ENCODE peak calls at places on chromosomes 11 and 22, in five cellular contexts. One of them, this sample, is unnamed.

GRCh38 chr11:66543263-66544107 is 2.4 kb downstream of the ZDHHC24 start:
- DNase-seq in HEK293T: no peak
- DNase-seq in kidney epithelial cell: no peak
- DNase-seq in MCF 10A: no peak
- DNase-seq in stimulated activated CD4-positive, alpha-beta T cell treated with anti-CD3 and anti-CD28 coated beads, Interleukin-2, amount 100 ng/mL, for 48 hours: peak; percentile 35
- DNase-seq in this sample: no peak

GRCh38 chr11:66465371-66466224 is 1.1 kb upstream of the PELI3 start:
- DNase-seq in HEK293T: no peak
- DNase-seq in kidney epithelial cell: no peak
- DNase-seq in MCF 10A: no peak
- DNase-seq in stimulated activated CD4-positive, alpha-beta T cell treated with anti-CD3 and anti-CD28 coated beads, Interleukin-2, amount 100 ng/mL, for 48 hours: no peak
- DNase-seq in this sample: no peak

GRCh38 chr11:121757480-121758125 is 304.8 kb upstream of the SORL1-AS1 start:
- DNase-seq in HEK293T: no peak
- DNase-seq in kidney epithelial cell: no peak
- DNase-seq in MCF 10A: no peak
- DNase-seq in stimulated activated CD4-positive, alpha-beta T cell treated with anti-CD3 and anti-CD28 coated beads, Interleukin-2, amount 100 ng/mL, for 48 hours: no peak
- DNase-seq in this sample: no peak

GRCh38 chr11:126407101-126407521 is 51.6 kb downstream of the ST3GAL4 start:
- DNase-seq in HEK293T: no peak
- DNase-seq in kidney epithelial cell: no peak
- DNase-seq in MCF 10A: no peak
- DNase-seq in stimulated activated CD4-positive, alpha-beta T cell treated with anti-CD3 and anti-CD28 coated beads, Interleukin-2, amount 100 ng/mL, for 48 hours: no peak
- DNase-seq in this sample: no peak

GRCh38 chr11:8282621-8283509 is 19.2 kb upstream of the LMO1 start:
- DNase-seq in HEK293T: no peak
- DNase-seq in kidney epithelial cell: no peak
- DNase-seq in MCF 10A: no peak
- DNase-seq in stimulated activated CD4-positive, alpha-beta T cell treated with anti-CD3 and anti-CD28 coated beads, Interleukin-2, amount 100 ng/mL, for 48 hours: no peak
- DNase-seq in this sample: no peak

GRCh38 chr22:36012332-36012731 is 16.3 kb downstream of the RBFOX2 start:
- DNase-seq in HEK293T: no peak
- DNase-seq in kidney epithelial cell: no peak
- DNase-seq in MCF 10A: no peak
- DNase-seq in stimulated activated CD4-positive, alpha-beta T cell treated with anti-CD3 and anti-CD28 coated beads, Interleukin-2, amount 100 ng/mL, for 48 hours: no peak
- DNase-seq in this sample: no peak

GRCh38 chr22:41526802-41527799 is 17.2 kb downstream of the POLR3H start:
- DNase-seq in HEK293T: peak; percentile 67
- DNase-seq in kidney epithelial cell: no peak
- DNase-seq in MCF 10A: peak; percentile 40
- DNase-seq in stimulated activated CD4-positive, alpha-beta T cell treated with anti-CD3 and anti-CD28 coated beads, Interleukin-2, amount 100 ng/mL, for 48 hours: peak; percentile 60
- DNase-seq in this sample: peak; percentile 36

GRCh38 chr11:19320764-19321163 is 80.0 kb upstream of the E2F8 start:
- DNase-seq in HEK293T: no peak
- DNase-seq in kidney epithelial cell: no peak
- DNase-seq in MCF 10A: no peak
- DNase-seq in stimulated activated CD4-positive, alpha-beta T cell treated with anti-CD3 and anti-CD28 coated beads, Interleukin-2, amount 100 ng/mL, for 48 hours: no peak
- DNase-seq in this sample: no peak

GRCh38 chr11:122649133-122649532 is 6.4 kb upstream of the UBASH3B start:
- DNase-seq in HEK293T: no peak
- DNase-seq in kidney epithelial cell: no peak
- DNase-seq in MCF 10A: no peak
- DNase-seq in stimulated activated CD4-positive, alpha-beta T cell treated with anti-CD3 and anti-CD28 coated beads, Interleukin-2, amount 100 ng/mL, for 48 hours: no peak
- DNase-seq in this sample: no peak

GRCh38 chr11:79973701-79974626 is 533.1 kb upstream of the TENM4 start:
- DNase-seq in HEK293T: no peak
- DNase-seq in kidney epithelial cell: no peak
- DNase-seq in MCF 10A: peak; percentile 61
- DNase-seq in stimulated activated CD4-positive, alpha-beta T cell treated with anti-CD3 and anti-CD28 coated beads, Interleukin-2, amount 100 ng/mL, for 48 hours: no peak
- DNase-seq in this sample: no peak

GRCh38 chr11:57482782-57483569 is 22.6 kb downstream of the RTN4RL2 start:
- DNase-seq in HEK293T: no peak
- DNase-seq in kidney epithelial cell: no peak
- DNase-seq in MCF 10A: no peak
- DNase-seq in stimulated activated CD4-positive, alpha-beta T cell treated with anti-CD3 and anti-CD28 coated beads, Interleukin-2, amount 100 ng/mL, for 48 hours: peak; percentile 46
- DNase-seq in this sample: peak; percentile 72

GRCh38 chr11:27217948-27218410 is 145.0 kb downstream of the CCDC34 start:
- DNase-seq in HEK293T: no peak
- DNase-seq in kidney epithelial cell: no peak
- DNase-seq in MCF 10A: no peak
- DNase-seq in stimulated activated CD4-positive, alpha-beta T cell treated with anti-CD3 and anti-CD28 coated beads, Interleukin-2, amount 100 ng/mL, for 48 hours: no peak
- DNase-seq in this sample: no peak

GRCh38 chr11:77411238-77411637 is 62.7 kb downstream of the PAK1 start:
- DNase-seq in HEK293T: no peak
- DNase-seq in kidney epithelial cell: no peak
- DNase-seq in MCF 10A: peak; percentile 23
- DNase-seq in stimulated activated CD4-positive, alpha-beta T cell treated with anti-CD3 and anti-CD28 coated beads, Interleukin-2, amount 100 ng/mL, for 48 hours: peak; percentile 9
- DNase-seq in this sample: peak; percentile 11

GRCh38 chr22:24969588-24970301 is 17.2 kb downstream of the KIAA1671 start:
- DNase-seq in HEK293T: no peak
- DNase-seq in kidney epithelial cell: no peak
- DNase-seq in MCF 10A: peak; percentile 71
- DNase-seq in stimulated activated CD4-positive, alpha-beta T cell treated with anti-CD3 and anti-CD28 coated beads, Interleukin-2, amount 100 ng/mL, for 48 hours: no peak
- DNase-seq in this sample: no peak

GRCh38 chr22:50314081-50314454 is 6.6 kb upstream of the PLXNB2 start:
- DNase-seq in HEK293T: no peak
- DNase-seq in kidney epithelial cell: no peak
- DNase-seq in MCF 10A: no peak
- DNase-seq in stimulated activated CD4-positive, alpha-beta T cell treated with anti-CD3 and anti-CD28 coated beads, Interleukin-2, amount 100 ng/mL, for 48 hours: no peak
- DNase-seq in this sample: no peak

GRCh38 chr11:40921256-40921655 is 538.2 kb downstream of the LRRC4C start:
- DNase-seq in HEK293T: no peak
- DNase-seq in kidney epithelial cell: no peak
- DNase-seq in MCF 10A: no peak
- DNase-seq in stimulated activated CD4-positive, alpha-beta T cell treated with anti-CD3 and anti-CD28 coated beads, Interleukin-2, amount 100 ng/mL, for 48 hours: no peak
- DNase-seq in this sample: no peak

GRCh38 chr11:128555606-128556005 is 31.8 kb downstream of the ETS1 start:
- DNase-seq in HEK293T: no peak
- DNase-seq in kidney epithelial cell: no peak
- DNase-seq in MCF 10A: peak; percentile 24
- DNase-seq in stimulated activated CD4-positive, alpha-beta T cell treated with anti-CD3 and anti-CD28 coated beads, Interleukin-2, amount 100 ng/mL, for 48 hours: no peak
- DNase-seq in this sample: no peak

GRCh38 chr11:100759106-100759505 is 72.0 kb downstream of the ARHGAP42 start:
- DNase-seq in HEK293T: no peak
- DNase-seq in kidney epithelial cell: no peak
- DNase-seq in MCF 10A: no peak
- DNase-seq in stimulated activated CD4-positive, alpha-beta T cell treated with anti-CD3 and anti-CD28 coated beads, Interleukin-2, amount 100 ng/mL, for 48 hours: no peak
- DNase-seq in this sample: no peak

GRCh38 chr11:75262961-75263852 is 22.6 kb downstream of the TPBGL start:
- DNase-seq in HEK293T: no peak
- DNase-seq in kidney epithelial cell: no peak
- DNase-seq in MCF 10A: no peak
- DNase-seq in stimulated activated CD4-positive, alpha-beta T cell treated with anti-CD3 and anti-CD28 coated beads, Interleukin-2, amount 100 ng/mL, for 48 hours: no peak
- DNase-seq in this sample: no peak

GRCh38 chr11:112513417-112513816 is 252.8 kb upstream of the PLET1 start:
- DNase-seq in HEK293T: no peak
- DNase-seq in kidney epithelial cell: no peak
- DNase-seq in MCF 10A: no peak
- DNase-seq in stimulated activated CD4-positive, alpha-beta T cell treated with anti-CD3 and anti-CD28 coated beads, Interleukin-2, amount 100 ng/mL, for 48 hours: no peak
- DNase-seq in this sample: no peak

GRCh38 chr11:73326929-73327811 is 19.1 kb downstream of the ARHGEF17 start:
- DNase-seq in HEK293T: no peak
- DNase-seq in kidney epithelial cell: no peak
- DNase-seq in MCF 10A: peak; percentile 53
- DNase-seq in stimulated activated CD4-positive, alpha-beta T cell treated with anti-CD3 and anti-CD28 coated beads, Interleukin-2, amount 100 ng/mL, for 48 hours: no peak
- DNase-seq in this sample: no peak

GRCh38 chr11:66172146-66172545 is 96.3 kb upstream of the RAB1B start:
- DNase-seq in HEK293T: no peak
- DNase-seq in kidney epithelial cell: peak; percentile 86
- DNase-seq in MCF 10A: peak; percentile 34
- DNase-seq in stimulated activated CD4-positive, alpha-beta T cell treated with anti-CD3 and anti-CD28 coated beads, Interleukin-2, amount 100 ng/mL, for 48 hours: peak; percentile 19
- DNase-seq in this sample: no peak

GRCh38 chr11:134229131-134229790 is 4.8 kb downstream of the VPS26B start:
- DNase-seq in HEK293T: no peak
- DNase-seq in kidney epithelial cell: no peak
- DNase-seq in MCF 10A: no peak
- DNase-seq in stimulated activated CD4-positive, alpha-beta T cell treated with anti-CD3 and anti-CD28 coated beads, Interleukin-2, amount 100 ng/mL, for 48 hours: no peak
- DNase-seq in this sample: no peak

GRCh38 chr11:118957549-118957948 is 1.5 kb downstream of the UPK2 start:
- DNase-seq in HEK293T: peak; percentile 5
- DNase-seq in kidney epithelial cell: no peak
- DNase-seq in MCF 10A: no peak
- DNase-seq in stimulated activated CD4-positive, alpha-beta T cell treated with anti-CD3 and anti-CD28 coated beads, Interleukin-2, amount 100 ng/mL, for 48 hours: no peak
- DNase-seq in this sample: no peak

GRCh38 chr22:17057959-17058814 is 26.6 kb upstream of the IL17RA start:
- DNase-seq in HEK293T: peak; percentile 87
- DNase-seq in kidney epithelial cell: no peak
- DNase-seq in MCF 10A: peak; percentile 79
- DNase-seq in stimulated activated CD4-positive, alpha-beta T cell treated with anti-CD3 and anti-CD28 coated beads, Interleukin-2, amount 100 ng/mL, for 48 hours: peak; percentile 50
- DNase-seq in this sample: peak; percentile 68

GRCh38 chr11:115716577-115717214 is 212.5 kb upstream of the CADM1 start:
- DNase-seq in HEK293T: no peak
- DNase-seq in kidney epithelial cell: no peak
- DNase-seq in MCF 10A: no peak
- DNase-seq in stimulated activated CD4-positive, alpha-beta T cell treated with anti-CD3 and anti-CD28 coated beads, Interleukin-2, amount 100 ng/mL, for 48 hours: no peak
- DNase-seq in this sample: no peak

GRCh38 chr11:44777537-44778199 is 50.9 kb downstream of the TSPAN18 start:
- DNase-seq in HEK293T: no peak
- DNase-seq in kidney epithelial cell: no peak
- DNase-seq in MCF 10A: no peak
- DNase-seq in stimulated activated CD4-positive, alpha-beta T cell treated with anti-CD3 and anti-CD28 coated beads, Interleukin-2, amount 100 ng/mL, for 48 hours: no peak
- DNase-seq in this sample: no peak

GRCh38 chr22:30279389-30279788 is 9.9 kb downstream of the CASTOR1 start:
- DNase-seq in HEK293T: no peak
- DNase-seq in kidney epithelial cell: no peak
- DNase-seq in MCF 10A: peak; percentile 83
- DNase-seq in stimulated activated CD4-positive, alpha-beta T cell treated with anti-CD3 and anti-CD28 coated beads, Interleukin-2, amount 100 ng/mL, for 48 hours: no peak
- DNase-seq in this sample: no peak

GRCh38 chr11:1087961-1088926 is 13.6 kb downstream of the MUC2 start:
- DNase-seq in HEK293T: peak; percentile 32
- DNase-seq in kidney epithelial cell: no peak
- DNase-seq in MCF 10A: no peak
- DNase-seq in stimulated activated CD4-positive, alpha-beta T cell treated with anti-CD3 and anti-CD28 coated beads, Interleukin-2, amount 100 ng/mL, for 48 hours: no peak
- DNase-seq in this sample: no peak

GRCh38 chr11:76776472-76776871 is 6.7 kb upstream of the TSKU start:
- DNase-seq in HEK293T: no peak
- DNase-seq in kidney epithelial cell: no peak
- DNase-seq in MCF 10A: no peak
- DNase-seq in stimulated activated CD4-positive, alpha-beta T cell treated with anti-CD3 and anti-CD28 coated beads, Interleukin-2, amount 100 ng/mL, for 48 hours: no peak
- DNase-seq in this sample: no peak

GRCh38 chr11:94845622-94846021 is 77.5 kb downstream of the AMOTL1 start:
- DNase-seq in HEK293T: no peak
- DNase-seq in kidney epithelial cell: no peak
- DNase-seq in MCF 10A: peak; percentile 65
- DNase-seq in stimulated activated CD4-positive, alpha-beta T cell treated with anti-CD3 and anti-CD28 coated beads, Interleukin-2, amount 100 ng/mL, for 48 hours: no peak
- DNase-seq in this sample: no peak

GRCh38 chr11:122285444-122285843 is 169.4 kb upstream of the BLID start:
- DNase-seq in HEK293T: no peak
- DNase-seq in kidney epithelial cell: no peak
- DNase-seq in MCF 10A: no peak
- DNase-seq in stimulated activated CD4-positive, alpha-beta T cell treated with anti-CD3 and anti-CD28 coated beads, Interleukin-2, amount 100 ng/mL, for 48 hours: no peak
- DNase-seq in this sample: no peak

GRCh38 chr11:126573325-126574076 is 218.0 kb downstream of the ST3GAL4 start:
- DNase-seq in HEK293T: peak; percentile 36
- DNase-seq in kidney epithelial cell: no peak
- DNase-seq in MCF 10A: no peak
- DNase-seq in stimulated activated CD4-positive, alpha-beta T cell treated with anti-CD3 and anti-CD28 coated beads, Interleukin-2, amount 100 ng/mL, for 48 hours: no peak
- DNase-seq in this sample: no peak